ENCODE peak calls at places on chromosomes 2 and 18, in nine cellular contexts. X, A, P, K, U, N, O, B and V are unnamed samples.

GRCh38 chr18:45359275-45360009 is 255.8 kb upstream of the SLC14A2 start:
- DNase-seq in X (no peak), A (no peak), P (no peak), K (no peak), U (no peak), N (no peak), O (no peak), B (peak), V (no peak)

GRCh38 chr18:46917808-46918600 is 602 bp downstream of the KATNAL2 start:
- DNase-seq in X (no peak), A (peak), P (peak), K (peak), U (peak), N (peak), O (no peak), B (no peak), V (peak)

GRCh38 chr18:8443505-8443904 is 165.7 kb upstream of the RAB12 start:
- DNase-seq in X (no peak), A (no peak), P (peak), K (no peak), U (no peak), N (no peak), O (no peak), B (no peak), V (no peak)

GRCh38 chr2:156199588-156199987 is 132.9 kb downstream of the NR4A2 start:
- DNase-seq in X (no peak), A (no peak), P (no peak), K (no peak), U (no peak), N (no peak), O (no peak), B (no peak), V (no peak)

GRCh38 chr2:182360012-182360662 is 66.7 kb downstream of the PDE1A start:
- DNase-seq in X (no peak), A (no peak), P (peak), K (no peak), U (peak), N (peak), O (no peak), B (peak), V (no peak)

GRCh38 chr2:12005886-12006681 is 259.7 kb downstream of the LPIN1 start:
- DNase-seq in X (peak), A (no peak), P (no peak), K (no peak), U (no peak), N (no peak), O (no peak), B (peak), V (no peak)

GRCh38 chr2:239598011-239598731 is 197.4 kb upstream of the HDAC4 start:
- DNase-seq in X (no peak), A (no peak), P (no peak), K (no peak), U (peak), N (peak), O (no peak), B (no peak), V (no peak)

GRCh38 chr2:144515694-144516416 is 4.1 kb downstream of the ZEB2 start:
- DNase-seq in X (peak), A (peak), P (no peak), K (peak), U (peak), N (peak), O (no peak), B (no peak), V (peak)

GRCh38 chr18:3454365-3455089 is 4.6 kb downstream of the TGIF1 start:
- DNase-seq in X (peak), A (peak), P (peak), K (peak), U (peak), N (peak), O (no peak), B (no peak), V (peak)

GRCh38 chr2:227228061-227228667 is 63.7 kb downstream of the COL4A3 start:
- DNase-seq in X (no peak), A (no peak), P (no peak), K (peak), U (peak), N (no peak), O (no peak), B (peak), V (peak)

GRCh38 chr2:56410140-56410539 is 226.3 kb downstream of the CCDC85A start:
- DNase-seq in X (no peak), A (no peak), P (peak), K (no peak), U (no peak), N (no peak), O (no peak), B (no peak), V (no peak)

GRCh38 chr18:45014047-45014501 is 333.4 kb downstream of the SETBP1 start:
- DNase-seq in X (peak), A (no peak), P (peak), K (no peak), U (no peak), N (peak), O (no peak), B (no peak), V (peak)

GRCh38 chr2:179253226-179253625 is 11.4 kb downstream of the SESTD1 start:
- DNase-seq in X (no peak), A (no peak), P (no peak), K (no peak), U (no peak), N (no peak), O (no peak), B (no peak), V (no peak)

GRCh38 chr18:7598167-7599062 is 31.3 kb downstream of the PTPRM start:
- DNase-seq in X (no peak), A (no peak), P (peak), K (no peak), U (no peak), N (peak), O (no peak), B (no peak), V (no peak)

GRCh38 chr2:49831698-49832367 is 677.5 kb upstream of the FSHR start:
- DNase-seq in X (no peak), A (no peak), P (no peak), K (no peak), U (no peak), N (no peak), O (no peak), B (no peak), V (no peak)

GRCh38 chr2:235831755-235832154 is 336.4 kb downstream of the GBX2 start:
- DNase-seq in X (no peak), A (no peak), P (no peak), K (no peak), U (no peak), N (no peak), O (no peak), B (no peak), V (no peak)

GRCh38 chr2:66495788-66496640 is 61.1 kb downstream of the MEIS1 start:
- DNase-seq in X (peak), A (peak), P (peak), K (peak), U (peak), N (peak), O (no peak), B (peak), V (peak)

GRCh38 chr2:223870840-223871618 is 33.6 kb upstream of the AP1S3 start:
- DNase-seq in X (no peak), A (no peak), P (no peak), K (no peak), U (no peak), N (no peak), O (no peak), B (no peak), V (no peak)

GRCh38 chr2:30300456-30301221 is 69.3 kb downstream of the LBH start:
- DNase-seq in X (no peak), A (no peak), P (peak), K (no peak), U (peak), N (peak), O (no peak), B (no peak), V (peak)

GRCh38 chr2:148643998-148644884 is at the start of gene EPC2:
- DNase-seq in X (peak), A (peak), P (peak), K (peak), U (peak), N (peak), O (peak), B (peak), V (peak)
- TF ChIP-seq POLR2A in X (peak), A (peak), P (peak), K (peak), U (peak), N (no peak), O (no peak), B (no peak), V (peak)

GRCh38 chr2:25363733-25364132 is 22.0 kb upstream of the DNMT3A start:
- DNase-seq in X (no peak), A (no peak), P (no peak), K (no peak), U (no peak), N (no peak), O (no peak), B (no peak), V (no peak)

GRCh38 chr2:25361261-25362048 is 19.7 kb upstream of the DNMT3A start:
- DNase-seq in X (no peak), A (no peak), P (no peak), K (no peak), U (no peak), N (no peak), O (no peak), B (no peak), V (no peak)

GRCh38 chr2:25365241-25365640 is 23.5 kb upstream of the DNMT3A start:
- DNase-seq in X (no peak), A (no peak), P (no peak), K (no peak), U (no peak), N (no peak), O (no peak), B (no peak), V (no peak)

GRCh38 chr2:25362049-25362563 is 20.4 kb upstream of the DNMT3A start:
- DNase-seq in X (peak), A (peak), P (peak), K (peak), U (peak), N (peak), O (peak), B (peak), V (peak)

DNA sequence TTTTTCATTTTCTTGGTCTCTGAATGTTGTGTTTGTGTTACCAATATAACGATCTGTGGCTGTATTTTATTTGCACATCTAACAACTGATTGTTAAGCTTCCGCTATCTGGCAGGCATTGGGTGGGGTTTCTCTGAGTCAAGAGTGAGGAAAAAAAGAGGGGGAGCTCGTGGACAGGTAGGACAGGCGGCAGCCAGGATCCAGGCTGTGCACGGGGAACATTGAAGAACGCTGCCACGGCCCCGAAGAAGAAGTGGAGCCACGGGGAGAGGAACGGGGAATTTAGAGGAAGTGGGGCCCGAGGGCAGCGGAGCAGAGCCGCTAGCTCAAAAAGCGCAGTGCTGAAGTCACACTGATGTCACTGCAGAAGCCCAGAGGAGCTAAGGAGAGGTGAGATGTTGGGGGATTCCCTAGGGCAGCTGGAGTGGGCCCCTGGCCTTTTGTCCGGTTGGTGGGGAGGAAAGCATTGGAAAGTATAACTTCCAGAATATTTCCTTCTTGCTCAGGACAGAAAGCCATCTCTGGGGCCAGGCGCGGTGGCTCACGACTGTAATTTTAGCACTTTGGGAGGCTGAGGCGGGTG is 20.9 kb upstream of the DNMT3A start:
- DNase-seq in X (no peak), A (no peak), P (no peak), K (no peak), U (peak), N (no peak), O (no peak), B (peak), V (no peak)
- TF ChIP-seq POLR2A in X (no peak), A (no peak), P (no peak), K (no peak), U (no peak), N (no peak), O (no peak), B (no peak), V (no peak)

DNA sequence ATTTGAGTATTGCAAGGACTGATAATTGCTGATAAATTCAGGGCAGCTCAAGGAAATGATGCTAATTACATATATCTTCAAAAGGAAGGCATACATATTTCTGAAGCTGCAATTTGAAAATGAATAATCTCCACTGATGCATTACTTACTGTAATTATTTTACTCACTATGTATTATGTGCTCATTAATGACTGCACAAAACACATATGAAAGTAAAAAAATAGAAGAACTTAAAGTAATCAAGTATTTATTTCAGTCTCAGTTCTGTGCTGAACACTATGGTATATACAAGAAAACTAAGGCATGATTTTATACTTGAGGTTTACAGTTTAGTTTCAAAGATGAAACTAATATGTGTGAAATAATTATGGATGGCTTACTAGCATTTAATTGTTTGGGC is 9.3 kb downstream of the ACTR3 start:
- DNase-seq in X (no peak), A (no peak), P (no peak), K (no peak), U (no peak), N (no peak), O (no peak), B (no peak), V (no peak)
- TF ChIP-seq POLR2A in X (no peak), A (no peak), P (no peak), K (no peak), U (no peak), N (no peak), O (no peak), B (no peak), V (no peak)

DNA sequence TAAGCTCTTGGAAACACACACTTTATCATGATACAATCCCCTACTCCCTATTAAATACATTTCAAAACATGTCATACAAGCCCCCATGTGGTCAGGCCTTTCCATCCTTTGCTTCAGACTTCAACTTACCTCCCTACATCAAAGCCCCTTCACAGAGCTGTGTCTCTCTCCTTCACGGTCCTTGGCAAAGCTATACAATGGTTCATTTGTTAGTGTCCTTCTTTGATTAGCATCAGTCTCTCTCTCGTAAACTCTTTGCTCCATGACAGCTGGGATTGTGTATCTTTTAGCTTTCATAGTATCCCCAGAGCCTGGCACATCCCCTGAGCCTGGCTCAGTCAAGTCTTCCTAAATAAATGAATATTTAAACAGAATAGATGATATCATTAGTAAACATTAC is 25.6 kb upstream of the INSIG2 start:
- DNase-seq in X (no peak), A (no peak), P (no peak), K (no peak), U (no peak), N (no peak), O (no peak), B (no peak), V (no peak)
- TF ChIP-seq POLR2A in X (no peak), A (no peak), P (no peak), K (no peak), U (no peak), N (no peak), O (no peak), B (no peak), V (no peak)

GRCh38 chr18:50193796-50194622 is 938 bp downstream of the MYO5B start:
- DNase-seq in X (no peak), A (no peak), P (no peak), K (no peak), U (no peak), N (no peak), O (no peak), B (peak), V (no peak)

GRCh38 chr18:50196261-50196660 is 1.3 kb upstream of the MYO5B start:
- DNase-seq in X (no peak), A (no peak), P (no peak), K (no peak), U (no peak), N (no peak), O (no peak), B (no peak), V (no peak)

GRCh38 chr18:50192903-50193795 is 1.8 kb downstream of the MYO5B start:
- DNase-seq in X (no peak), A (no peak), P (no peak), K (no peak), U (no peak), N (no peak), O (no peak), B (peak), V (no peak)

GRCh38 chr18:50195689-50196088 is 742 bp upstream of the MYO5B start:
- DNase-seq in X (no peak), A (no peak), P (no peak), K (no peak), U (no peak), N (no peak), O (no peak), B (no peak), V (no peak)

GRCh38 chr18:50194623-50195532 is at the start of gene MYO5B:
- DNase-seq in X (no peak), A (peak), P (no peak), K (peak), U (peak), N (no peak), O (peak), B (peak), V (peak)
- TF ChIP-seq POLR2A in X (no peak), A (no peak), P (no peak), K (no peak), U (no peak), N (no peak), O (no peak), B (no peak), V (no peak)

GRCh38 chr18:74996055-74996454 is 212.9 kb downstream of the PTGR3 start:
- DNase-seq in X (no peak), A (no peak), P (no peak), K (no peak), U (no peak), N (no peak), O (no peak), B (no peak), V (no peak)
- TF ChIP-seq POLR2A in X (no peak), A (no peak), P (no peak), K (no peak), U (no peak), N (no peak), O (no peak), B (no peak), V (no peak)

DNA sequence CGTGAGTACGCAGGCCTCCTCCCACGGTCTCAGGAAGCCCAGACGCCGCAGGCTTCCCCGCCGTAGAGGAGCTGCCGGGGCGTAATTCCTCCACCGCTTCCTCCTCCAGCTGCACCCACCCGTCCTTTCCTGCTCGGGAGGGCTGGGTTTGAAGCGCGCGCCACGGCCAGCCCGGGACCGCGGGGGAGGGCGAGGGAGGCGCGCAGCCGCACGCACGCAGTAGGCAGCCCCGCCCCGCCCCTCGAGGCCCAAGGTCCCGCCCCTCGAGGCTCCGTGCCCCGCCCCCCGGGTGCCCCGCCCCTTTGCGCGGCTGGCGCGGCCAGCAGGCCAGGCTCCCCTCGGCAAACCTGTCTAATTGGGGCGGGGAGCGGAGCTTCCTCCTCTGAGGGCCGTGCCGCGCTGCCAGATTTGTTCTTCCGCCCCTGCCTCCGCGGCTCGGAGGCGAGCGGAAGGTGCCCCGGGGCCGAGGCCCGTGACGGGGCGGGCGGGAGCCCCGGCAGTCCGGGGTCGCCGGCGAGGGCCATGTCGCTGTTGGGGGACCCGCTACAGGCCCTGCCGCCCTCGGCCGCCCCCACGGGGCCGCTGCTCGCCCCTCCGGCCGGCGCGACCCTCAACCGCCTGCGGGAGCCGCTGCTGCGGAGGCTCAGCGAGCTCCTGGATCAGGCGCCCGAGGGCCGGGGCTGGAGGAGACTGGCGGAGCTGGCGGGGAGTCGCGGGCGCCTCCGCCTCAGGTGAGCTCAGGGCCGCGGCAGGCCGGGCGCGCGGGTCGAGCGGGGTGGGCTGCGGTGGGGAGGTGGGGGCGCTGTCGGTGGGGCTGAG is at the start of gene MALT1:
- DNase-seq in X (peak), A (peak), P (peak), K (peak), U (peak), N (peak), O (peak), B (peak), V (peak)
- TF ChIP-seq POLR2A in X (peak), A (no peak), P (peak), K (peak), U (peak), N (peak), O (peak), B (peak), V (peak)

GRCh38 chr2:9631484-9631819 is 655 bp upstream of the YWHAQ start:
- DNase-seq in X (no peak), A (no peak), P (no peak), K (no peak), U (no peak), N (no peak), O (no peak), B (no peak), V (no peak)

GRCh38 chr2:9629222-9630000 is 1.4 kb downstream of the YWHAQ start:
- DNase-seq in X (peak), A (no peak), P (peak), K (peak), U (no peak), N (no peak), O (no peak), B (no peak), V (no peak)

GRCh38 chr2:9630750-9631483 is at the start of gene YWHAQ:
- DNase-seq in X (peak), A (peak), P (peak), K (peak), U (peak), N (peak), O (peak), B (peak), V (peak)

GRCh38 chr2:9631976-9632700 is 1.3 kb upstream of the YWHAQ start:
- DNase-seq in X (no peak), A (no peak), P (no peak), K (no peak), U (peak), N (peak), O (no peak), B (no peak), V (no peak)

GRCh38 chr2:9630001-9630749 is 622 bp downstream of the YWHAQ start:
- DNase-seq in X (peak), A (peak), P (peak), K (peak), U (peak), N (peak), O (peak), B (peak), V (peak)
- TF ChIP-seq POLR2A in X (peak), A (no peak), P (peak), K (no peak), U (no peak), N (no peak), O (no peak), B (no peak), V (no peak)